ENCODE peak calls at places on chromosome 10, in eight cellular contexts. F, A, Q, M, S, G, K and I are unnamed samples.

GRCh38 chr10:27535312-27535711 is 31.2 kb downstream of the RAB18 start:
- DNase-seq in F (no peak), A (no peak), Q (no peak), M (no peak), S (no peak), G (no peak), K (no peak), I (no peak)

GRCh38 chr10:86179143-86179505 is 187.5 kb downstream of the GRID1 start:
- DNase-seq in F (no peak), A (no peak), Q (no peak), M (no peak), S (no peak), G (no peak), K (no peak), I (no peak)

GRCh38 chr10:110629680-110630191 is 14.4 kb upstream of the RBM20 start:
- DNase-seq in F (no peak), A (no peak), Q (no peak), M (peak), S (peak), G (no peak), K (peak), I (peak)

GRCh38 chr10:124240721-124241350 is 147.4 kb upstream of the CHST15 start:
- DNase-seq in F (no peak), A (no peak), Q (no peak), M (no peak), S (no peak), G (no peak), K (no peak), I (no peak)

GRCh38 chr10:33365871-33366411 is 31.5 kb upstream of the NRP1 start:
- DNase-seq in F (no peak), A (peak), Q (peak), M (peak), S (peak), G (no peak), K (no peak), I (peak)

GRCh38 chr10:93916257-93917063 is 22.7 kb downstream of the SLC35G1 start:
- DNase-seq in F (no peak), A (no peak), Q (peak), M (peak), S (peak), G (no peak), K (peak), I (no peak)

GRCh38 chr10:987635-987905 is 664 bp upstream of the GTPBP4 start:
- DNase-seq in F (no peak), A (no peak), Q (no peak), M (no peak), S (peak), G (no peak), K (no peak), I (no peak)

GRCh38 chr10:107701947-107702346 is 537.4 kb upstream of the SORCS1 start:
- DNase-seq in F (no peak), A (no peak), Q (no peak), M (no peak), S (peak), G (no peak), K (no peak), I (no peak)

GRCh38 chr10:48819806-48820205 is 119.8 kb downstream of the LRRC18 start:
- DNase-seq in F (no peak), A (no peak), Q (no peak), M (no peak), S (no peak), G (no peak), K (no peak), I (no peak)

GRCh38 chr10:35326466-35327235 is 9.7 kb upstream of the CCNY start:
- DNase-seq in F (no peak), A (no peak), Q (no peak), M (peak), S (peak), G (no peak), K (no peak), I (no peak)

GRCh38 chr10:77949167-77949566 is 22.6 kb upstream of the DLG5 start:
- DNase-seq in F (peak), A (no peak), Q (peak), M (peak), S (peak), G (no peak), K (peak), I (no peak)

GRCh38 chr10:4214912-4215311 is 429.9 kb upstream of the KLF6 start:
- DNase-seq in F (no peak), A (no peak), Q (no peak), M (no peak), S (no peak), G (no peak), K (no peak), I (no peak)

GRCh38 chr10:31064334-31064733 is 32.7 kb upstream of the ZNF438 start:
- DNase-seq in F (no peak), A (peak), Q (peak), M (peak), S (peak), G (no peak), K (peak), I (peak)

GRCh38 chr10:23384364-23384763 is 39.8 kb upstream of the C10orf67 start:
- DNase-seq in F (no peak), A (no peak), Q (no peak), M (peak), S (peak), G (no peak), K (no peak), I (peak)

GRCh38 chr10:3780766-3781457 is 4.1 kb downstream of the KLF6 start:
- DNase-seq in F (no peak), A (no peak), Q (peak), M (no peak), S (peak), G (no peak), K (no peak), I (no peak)

GRCh38 chr10:62885656-62886461 is 69.7 kb upstream of the EGR2 start:
- DNase-seq in F (no peak), A (no peak), Q (peak), M (peak), S (peak), G (no peak), K (no peak), I (no peak)

GRCh38 chr10:92567952-92568600 is 5.8 kb downstream of the IDE start:
- DNase-seq in F (no peak), A (no peak), Q (peak), M (peak), S (peak), G (peak), K (peak), I (no peak)

GRCh38 chr10:48206470-48207250 is 67.8 kb downstream of the FRMPD2 start:
- DNase-seq in F (no peak), A (no peak), Q (no peak), M (no peak), S (no peak), G (no peak), K (no peak), I (no peak)

GRCh38 chr10:105542401-105542800 is 901.3 kb downstream of the SORCS3 start:
- DNase-seq in F (no peak), A (no peak), Q (no peak), M (no peak), S (no peak), G (no peak), K (no peak), I (no peak)

GRCh38 chr10:71766717-71767419 is 6.5 kb downstream of the VSIR start:
- DNase-seq in F (peak), A (peak), Q (peak), M (peak), S (peak), G (no peak), K (peak), I (peak)

GRCh38 chr10:14608381-14609001 is 166.2 kb downstream of the FAM107B start:
- DNase-seq in F (no peak), A (no peak), Q (no peak), M (no peak), S (no peak), G (peak), K (no peak), I (no peak)

GRCh38 chr10:60853107-60853506 is 74.8 kb downstream of the CDK1 start:
- DNase-seq in F (no peak), A (no peak), Q (no peak), M (peak), S (no peak), G (no peak), K (no peak), I (no peak)

GRCh38 chr10:123553810-123554430 is 112.2 kb upstream of the GPR26 start:
- DNase-seq in F (no peak), A (no peak), Q (no peak), M (no peak), S (no peak), G (peak), K (no peak), I (no peak)

GRCh38 chr10:44348496-44348895 is 36.4 kb downstream of the CXCL12 start:
- DNase-seq in F (no peak), A (no peak), Q (no peak), M (no peak), S (no peak), G (no peak), K (no peak), I (no peak)

GRCh38 chr10:1159131-1160061 is 103.2 kb downstream of the WDR37 start:
- DNase-seq in F (no peak), A (no peak), Q (no peak), M (no peak), S (peak), G (no peak), K (no peak), I (no peak)

GRCh38 chr10:62043493-62043938 is 142.0 kb downstream of the ARID5B start:
- DNase-seq in F (no peak), A (peak), Q (peak), M (peak), S (peak), G (no peak), K (no peak), I (peak)

GRCh38 chr10:11610855-11611247 is 599 bp downstream of the USP6NL start:
- DNase-seq in F (peak), A (no peak), Q (peak), M (peak), S (peak), G (no peak), K (peak), I (no peak)

GRCh38 chr10:80158598-80159127 is 26.1 kb downstream of the PLAC9 start:
- DNase-seq in F (peak), A (peak), Q (peak), M (peak), S (peak), G (no peak), K (peak), I (peak)

DNA sequence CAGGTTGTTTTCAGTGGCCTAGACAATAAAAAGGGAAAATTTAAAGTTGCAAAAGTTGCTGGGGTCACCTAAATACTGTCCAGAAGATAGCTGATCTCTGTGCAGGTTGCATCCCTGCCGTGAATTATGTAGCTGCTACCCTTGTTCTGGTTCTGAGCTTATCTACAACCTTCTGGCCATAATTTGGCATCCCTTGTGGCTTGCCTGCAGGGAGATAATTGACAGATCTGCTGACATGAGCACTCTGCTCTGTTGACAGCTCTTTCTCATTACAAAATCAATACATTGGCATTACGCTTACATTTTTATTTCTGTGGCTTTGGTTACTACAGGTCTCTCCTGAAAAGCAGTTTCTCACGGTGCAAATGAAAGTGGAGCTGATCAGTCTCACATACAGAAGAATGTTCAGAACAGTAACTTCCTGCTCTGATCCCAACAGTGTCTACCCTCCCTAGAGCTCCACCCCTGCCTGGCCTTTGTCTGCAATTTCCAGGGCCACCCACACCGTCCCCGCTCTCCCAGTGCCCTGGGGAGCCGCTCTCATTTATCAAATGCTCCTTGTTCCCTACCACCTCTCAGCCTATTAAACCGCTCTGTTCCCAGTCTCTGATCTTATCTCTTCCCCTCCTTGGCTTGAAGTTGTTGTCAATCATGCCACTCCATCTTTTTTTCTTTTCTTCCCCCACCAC is 29.1 kb upstream of the HECTD2 start:
- DNase-seq in F (no peak), A (no peak), Q (peak), M (peak), S (no peak), G (no peak), K (no peak), I (no peak)
- H3K4me3 ChIP-seq in F (no peak), A (no peak), Q (no peak), M (no peak), S (no peak), G (no peak), K (no peak), I (no peak)

GRCh38 chr10:25555865-25556264 is 378.2 kb upstream of the MYO3A start:
- DNase-seq in F (no peak), A (no peak), Q (no peak), M (peak), S (no peak), G (no peak), K (no peak), I (no peak)
- TF ChIP-seq CTCF in F (peak), A (no peak), Q (no peak), M (no peak), S (no peak), G (peak), K (no peak), I (no peak)

GRCh38 chr10:97336446-97336845 is 1.9 kb upstream of the FRAT2 start:
- DNase-seq in F (no peak), A (no peak), Q (peak), M (no peak), S (peak), G (no peak), K (no peak), I (no peak)

GRCh38 chr10:97338041-97338440 is 3.5 kb upstream of the FRAT2 start:
- DNase-seq in F (peak), A (no peak), Q (no peak), M (no peak), S (no peak), G (no peak), K (no peak), I (no peak)

GRCh38 chr10:97335188-97335619 is 675 bp upstream of the FRAT2 start:
- DNase-seq in F (peak), A (no peak), Q (no peak), M (no peak), S (no peak), G (no peak), K (no peak), I (no peak)

GRCh38 chr10:97335995-97336394 is 1.5 kb upstream of the FRAT2 start:
- DNase-seq in F (no peak), A (no peak), Q (no peak), M (no peak), S (no peak), G (no peak), K (no peak), I (no peak)

GRCh38 chr10:97336942-97337719 is 2.6 kb upstream of the FRAT2 start:
- DNase-seq in F (peak), A (no peak), Q (no peak), M (no peak), S (no peak), G (no peak), K (peak), I (no peak)
- H3K4me3 ChIP-seq in F (no peak), A (no peak), Q (no peak), M (no peak), S (no peak), G (no peak), K (no peak), I (no peak)

DNA sequence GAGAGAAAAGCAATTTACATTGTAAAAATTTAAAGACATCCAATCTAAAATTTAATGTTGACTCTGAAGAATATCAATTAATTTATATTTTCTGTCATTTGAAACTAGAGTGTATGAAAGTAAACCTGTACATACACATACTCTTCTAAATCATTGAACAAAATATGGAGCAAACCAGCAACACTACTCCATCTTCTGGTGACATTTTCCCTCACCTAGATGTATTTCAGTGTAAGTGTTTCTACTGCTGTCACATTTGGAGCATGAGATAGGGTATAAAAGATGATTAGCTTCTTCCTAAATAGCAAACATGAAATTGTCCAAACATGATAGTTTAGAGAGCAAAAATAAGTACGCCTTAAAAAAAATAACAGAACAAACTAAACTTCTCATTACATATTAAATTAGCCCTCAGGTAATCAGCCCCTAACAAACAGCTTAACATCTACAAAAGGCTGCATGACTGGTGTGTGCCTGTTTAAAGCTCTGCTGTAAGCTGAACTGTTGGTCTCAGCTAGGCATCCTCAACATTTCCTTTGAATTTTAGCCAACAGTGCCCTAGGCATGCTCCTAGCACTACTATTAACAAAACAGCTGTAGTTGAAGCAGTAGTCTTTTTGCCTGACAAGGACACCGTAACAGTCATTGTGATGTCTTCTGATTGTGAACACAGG is 189.8 kb downstream of the CTNNA3 start:
- DNase-seq in F (no peak), A (no peak), Q (no peak), M (no peak), S (no peak), G (no peak), K (no peak), I (no peak)
- TF ChIP-seq CTCF in F (no peak), A (no peak), Q (no peak), M (no peak), S (no peak), G (no peak), K (peak), I (no peak)

GRCh38 chr10:47134166-47134565 is 165.8 kb upstream of the GDF10 start:
- DNase-seq in F (no peak), A (no peak), Q (no peak), M (no peak), S (no peak), G (no peak), K (no peak), I (no peak)

GRCh38 chr10:47140752-47141348 is 159.1 kb upstream of the GDF10 start:
- DNase-seq in F (no peak), A (no peak), Q (no peak), M (no peak), S (no peak), G (no peak), K (no peak), I (no peak)

GRCh38 chr10:47136866-47137265 is 163.1 kb upstream of the GDF10 start:
- DNase-seq in F (no peak), A (no peak), Q (peak), M (no peak), S (peak), G (no peak), K (no peak), I (no peak)

GRCh38 chr10:47139121-47139520 is 160.9 kb upstream of the GDF10 start:
- DNase-seq in F (no peak), A (no peak), Q (no peak), M (no peak), S (no peak), G (no peak), K (no peak), I (no peak)

GRCh38 chr10:47137311-47137851 is 162.6 kb upstream of the GDF10 start:
- DNase-seq in F (no peak), A (no peak), Q (peak), M (peak), S (peak), G (no peak), K (peak), I (peak)
- H3K4me3 ChIP-seq in F (no peak), A (no peak), Q (no peak), M (no peak), S (peak), G (no peak), K (no peak), I (no peak)

GRCh38 chr10:98478430-98479222 is 31.9 kb upstream of the HPS1 start:
- DNase-seq in F (no peak), A (no peak), Q (no peak), M (no peak), S (peak), G (no peak), K (no peak), I (no peak)

GRCh38 chr10:98474628-98475027 is 27.9 kb upstream of the HPS1 start:
- DNase-seq in F (no peak), A (no peak), Q (no peak), M (no peak), S (no peak), G (no peak), K (no peak), I (no peak)

GRCh38 chr10:98482096-98482495 is 35.4 kb upstream of the HPS1 start:
- DNase-seq in F (no peak), A (no peak), Q (no peak), M (no peak), S (no peak), G (no peak), K (no peak), I (no peak)

GRCh38 chr10:98481418-98481945 is 34.7 kb upstream of the HPS1 start:
- DNase-seq in F (no peak), A (no peak), Q (no peak), M (no peak), S (no peak), G (no peak), K (no peak), I (no peak)

GRCh38 chr10:98477861-98478260 is 31.1 kb upstream of the HPS1 start:
- DNase-seq in F (no peak), A (no peak), Q (no peak), M (no peak), S (no peak), G (no peak), K (no peak), I (no peak)
- TF ChIP-seq CTCF in F (no peak), A (no peak), Q (no peak), M (no peak), S (no peak), G (no peak), K (no peak), I (no peak)

GRCh38 chr10:132204078-132204780 is 17.5 kb downstream of the DPYSL4 start:
- DNase-seq in F (peak), A (no peak), Q (no peak), M (no peak), S (no peak), G (no peak), K (no peak), I (no peak)
- H3K4me3 ChIP-seq in F (no peak), A (no peak), Q (no peak), M (no peak), S (no peak), G (no peak), K (no peak), I (no peak)

DNA sequence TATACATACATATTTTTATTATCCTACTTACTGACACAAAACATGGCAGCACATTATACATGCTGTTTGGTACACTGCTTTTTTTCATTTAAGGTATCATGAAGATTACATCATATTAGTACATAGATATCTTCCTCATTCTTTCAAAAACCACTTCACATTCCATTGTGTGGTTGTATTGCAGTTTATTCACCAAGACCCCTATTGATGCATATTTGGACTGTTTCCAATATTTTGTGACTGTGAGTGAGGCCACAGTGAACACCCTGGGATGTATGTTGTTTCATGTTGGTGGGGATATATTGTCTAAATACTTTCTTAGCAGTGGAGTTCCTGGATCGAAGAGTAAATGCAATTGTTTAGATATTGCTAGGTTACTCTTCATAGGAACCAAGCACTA is 39.0 kb downstream of the TFAM start:
- DNase-seq in F (no peak), A (no peak), Q (no peak), M (peak), S (peak), G (no peak), K (no peak), I (no peak)
- TF ChIP-seq CTCF in F (no peak), A (no peak), Q (no peak), M (no peak), S (no peak), G (no peak), K (no peak), I (no peak)

DNA sequence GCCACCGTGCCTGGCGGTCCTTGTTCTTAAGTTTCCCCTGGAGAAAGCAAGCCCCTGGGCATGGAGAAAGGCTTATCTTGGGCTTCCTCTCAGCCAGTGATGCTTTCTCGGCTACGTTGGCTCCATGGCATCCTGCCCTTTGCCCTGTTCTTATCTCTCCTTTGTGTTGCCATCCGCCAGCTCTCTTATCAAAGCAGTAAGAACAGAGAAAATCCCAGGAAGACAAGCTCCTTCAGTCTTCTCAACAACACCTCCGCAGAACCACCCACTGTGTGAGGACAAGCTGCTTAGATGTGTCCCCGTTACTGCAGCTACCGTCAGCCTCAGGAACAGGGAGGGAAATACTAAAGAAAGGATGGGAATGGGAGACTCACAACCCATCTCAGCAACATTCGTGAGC is 3.3 kb downstream of the PLEKHS1 start:
- DNase-seq in F (no peak), A (no peak), Q (no peak), M (no peak), S (no peak), G (no peak), K (peak), I (no peak)
- H3K4me3 ChIP-seq in F (no peak), A (no peak), Q (no peak), M (no peak), S (no peak), G (no peak), K (no peak), I (no peak)